ENCODE peak calls at places on chromosomes 6 and 20, in four cellular contexts. D is naive thymus-derived CD4-positive, alpha-beta T cell; O is trophoblast cell; T is body of pancreas. W is an unnamed sample. For H3K4me1 and H3K36me3, the result is how much of the 10 kb centered on the place peaks cover.

GRCh38 chr6:163355471-163355991 is 59.0 kb upstream of the QKI start:
- DNase-seq in O (peak), T (peak), D (no peak), W (no peak)

GRCh38 chr6:73121421-73121993 is 103.8 kb downstream of the KHDC1L start:
- DNase-seq in D (no peak), O (peak), T (no peak), W (no peak)

GRCh38 chr20:11687546-11688292 is 230.0 kb upstream of the BTBD3 start:
- DNase-seq in O (no peak), T (peak), D (no peak), W (no peak)

GRCh38 chr6:113050979-113051378 is 703.8 kb downstream of the RFPL4B start:
- DNase-seq in D (no peak), T (no peak), O (no peak), W (no peak)

GRCh38 chr20:63749597-63750508 is 10.3 kb downstream of the SLC2A4RG start:
- DNase-seq in D (no peak), O (no peak), T (no peak), W (no peak)

GRCh38 chr6:31776961-31777666 is at the start of gene VWA7:
- DNase-seq in O (peak), D (no peak), T (peak), W (peak)

GRCh38 chr20:52824494-52825216 is 147.5 kb upstream of the TSHZ2 start:
- DNase-seq in D (no peak), O (no peak), T (no peak), W (no peak)

GRCh38 chr20:17327185-17327780 is 100.4 kb downstream of the PCSK2 start:
- DNase-seq in T (peak), D (no peak), O (no peak), W (no peak)

GRCh38 chr6:154039231-154039842 is at the start of gene OPRM1:
- DNase-seq in D (no peak), O (peak), T (peak), W (peak)

GRCh38 chr20:63049561-63050221 is 42.9 kb upstream of the BHLHE23 start:
- DNase-seq in O (no peak), D (no peak), T (no peak), W (no peak)

GRCh38 chr6:90676516-90676915 is 89.6 kb upstream of the MAP3K7 start:
- DNase-seq in T (no peak), D (no peak), O (no peak), W (no peak)

GRCh38 chr6:108363113-108363512 is 68.3 kb downstream of the AFG1L start:
- DNase-seq in D (no peak), O (no peak), T (no peak), W (no peak)

GRCh38 chr6:36683145-36683655 is 4.7 kb downstream of the CDKN1A start:
- DNase-seq in T (peak), D (no peak), O (no peak), W (no peak)

GRCh38 chr6:28985396-28986164 is 19.5 kb downstream of the ZNF311 start:
- DNase-seq in O (peak), T (peak), D (no peak), W (no peak)

GRCh38 chr6:42257063-42257462 is 39.4 kb upstream of the MRPS10 start:
- DNase-seq in O (no peak), D (no peak), T (no peak), W (no peak)

GRCh38 chr6:13711384-13711725 is 280 bp downstream of the RANBP9 start:
- DNase-seq in O (peak), D (no peak), T (no peak), W (no peak)

GRCh38 chr6:38194589-38194988 is 375.1 kb downstream of the ZFAND3 start:
- DNase-seq in T (no peak), D (no peak), O (no peak), W (no peak)

GRCh38 chr20:64080813-64081619 is 1.1 kb downstream of the OPRL1 start:
- DNase-seq in O (no peak), D (no peak), T (no peak), W (no peak)

GRCh38 chr20:23363257-23363649 is 1.3 kb downstream of the GZF1 start:
- DNase-seq in T (no peak), D (no peak), O (no peak), W (no peak)

GRCh38 chr20:48384147-48384818 is 443.5 kb downstream of the PREX1 start:
- DNase-seq in O (no peak), D (no peak), T (no peak), W (no peak)

GRCh38 chr20:62603021-62603906 is 39.0 kb upstream of the SLCO4A1 start:
- DNase-seq in T (peak), O (peak), D (no peak), W (peak)

GRCh38 chr6:37702314-37702713 is 4.6 kb upstream of the MDGA1 start:
- DNase-seq in T (no peak), O (peak), D (no peak), W (no peak)

GRCh38 chr6:140560671-140561070 is 1186.2 kb upstream of the CITED2 start:
- DNase-seq in O (no peak), D (no peak), T (no peak), W (no peak)

GRCh38 chr20:7113577-7114466 is 346.3 kb downstream of the BMP2 start:
- DNase-seq in D (no peak), T (peak), O (no peak), W (no peak)

GRCh38 chr20:62772994-62773858 is 23.0 kb upstream of the MRGBP start:
- DNase-seq in D (no peak), T (peak), O (no peak), W (no peak)

GRCh38 chr6:28252507-28252975 is 472 bp upstream of the ZKSCAN4 start:
- DNase-seq in T (no peak), D (no peak), O (no peak), W (no peak)

GRCh38 chr6:51959744-51960383 is 127.5 kb downstream of the PKHD1 start:
- DNase-seq in D (no peak), O (peak), T (peak), W (no peak)

GRCh38 chr20:9215539-9215938 is 146.7 kb downstream of the PLCB4 start:
- DNase-seq in O (peak), T (no peak), D (no peak), W (no peak)

GRCh38 chr20:55528482-55528881 is 476.8 kb downstream of the CBLN4 start:
- DNase-seq in D (no peak), O (no peak), T (no peak), W (no peak)

GRCh38 chr20:6040958-6041807 is 12.7 kb downstream of the LRRN4 start:
- DNase-seq in T (no peak), D (no peak), O (no peak), W (no peak)

GRCh38 chr6:104908431-104909139 is 48.3 kb upstream of the LIN28B start:
- DNase-seq in T (no peak), D (no peak), O (peak), W (no peak)

GRCh38 chr6:11497881-11498280 is 39.7 kb upstream of the TMEM170B start:
- DNase-seq in T (no peak), D (no peak), O (no peak), W (no peak)

GRCh38 chr6:112640895-112641294 is 293.8 kb downstream of the RFPL4B start:
- DNase-seq in T (no peak), D (no peak), O (peak), W (no peak)

GRCh38 chr6:79813143-79813542 is 134.2 kb downstream of the ELOVL4 start:
- DNase-seq in T (no peak), D (no peak), O (no peak), W (no peak)

GRCh38 chr6:15608406-15608805 is 54.4 kb downstream of the DTNBP1 start:
- DNase-seq in O (peak), D (no peak), T (no peak), W (no peak)

GRCh38 chr20:57061058-57061900 is 205.2 kb downstream of the BMP7 start:
- DNase-seq in D (no peak), T (no peak), O (peak), W (no peak)

GRCh38 chr6:41538556-41539182 is 7.5 kb upstream of the FOXP4 start:
- DNase-seq in O (peak), T (peak), D (no peak), W (no peak)

GRCh38 chr6:168628732-168629245 is 187.8 kb downstream of the SMOC2 start:
- DNase-seq in D (no peak), O (no peak), T (no peak), W (no peak)

GRCh38 chr6:124888581-124889371 is 73.5 kb upstream of the RNF217 start:
- DNase-seq in T (no peak), O (no peak), D (no peak), W (no peak)

GRCh38 chr20:4067600-4068261 is 52.4 kb upstream of the RNF24 start:
- DNase-seq in D (no peak), O (peak), T (no peak), W (no peak)
- H3K4me1 ChIP-seq in D (under half), O (under half), T (under half), W (under half)

DNA sequence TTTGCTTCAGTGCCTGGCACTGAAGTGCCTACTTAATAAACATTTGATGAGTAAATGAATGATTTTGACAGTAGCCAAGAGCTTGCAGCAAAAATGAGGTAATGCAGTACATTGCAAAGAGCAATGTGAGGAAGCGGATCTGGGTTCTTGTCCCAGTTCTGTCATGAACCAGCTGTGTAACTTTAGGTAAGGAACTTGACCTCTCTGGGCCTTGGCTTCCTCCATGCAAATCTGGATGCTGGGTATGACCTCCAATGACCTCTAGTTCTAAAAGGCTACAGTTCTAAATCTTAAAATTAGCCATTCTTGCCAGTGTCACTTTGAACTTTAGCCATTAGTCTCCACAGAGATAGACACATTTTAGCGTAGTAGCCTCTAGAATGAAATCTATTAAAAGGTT is 3.6 kb upstream of the SAMD5 start:
- DNase-seq in D (no peak), O (no peak), T (no peak), W (no peak)
- H3K36me3 ChIP-seq in D (under half), O (under half), T (under half), W (under half)

DNA sequence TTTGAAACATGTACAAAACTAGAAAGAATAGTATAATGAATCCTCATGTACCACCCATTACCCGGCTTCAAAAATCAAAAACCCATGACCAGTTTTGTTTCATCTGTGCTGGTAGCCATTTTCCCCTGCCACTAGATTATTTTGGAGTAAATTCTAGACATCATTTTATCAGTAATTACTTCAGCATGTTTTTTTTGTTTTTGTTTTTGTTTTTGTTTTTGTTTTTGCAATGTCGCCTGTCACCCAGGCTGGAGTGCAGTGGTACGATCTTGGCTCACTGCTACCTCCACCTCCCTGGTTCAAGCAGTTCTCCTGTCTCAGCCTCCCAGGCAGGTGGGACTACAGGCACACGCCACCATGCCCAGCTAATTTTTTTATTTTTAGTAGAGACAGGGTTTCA is 8.0 kb upstream of the PKIG start:
- DNase-seq in T (no peak), D (no peak), O (no peak), W (no peak)
- H3K4me1 ChIP-seq in T (under half), D (under half), O (under half), W (under half)

GRCh38 chr6:158087519-158087867 is 80.6 kb downstream of the SERAC1 start:
- DNase-seq in D (no peak), O (no peak), T (no peak), W (no peak)

GRCh38 chr6:158086706-158087518 is 81.2 kb downstream of the SERAC1 start:
- DNase-seq in O (no peak), T (peak), D (no peak), W (no peak)

GRCh38 chr6:158085261-158086053 is 82.6 kb downstream of the SERAC1 start:
- DNase-seq in D (no peak), O (no peak), T (no peak), W (no peak)

GRCh38 chr6:158083687-158084325 is 84.3 kb downstream of the SERAC1 start:
- DNase-seq in D (no peak), O (no peak), T (no peak), W (no peak)

GRCh38 chr6:158086054-158086705 is 81.9 kb downstream of the SERAC1 start:
- DNase-seq in O (no peak), D (no peak), T (no peak), W (no peak)
- H3K36me3 ChIP-seq in O (half or more), D (under half), T (under half), W (under half)

GRCh38 chr20:10637563-10637962 is 36.2 kb downstream of the JAG1 start:
- DNase-seq in O (no peak), D (no peak), T (no peak), W (no peak)
- H3K4me1 ChIP-seq in O (under half), D (under half), T (under half), W (under half)